ENCODE peak calls at places on chromosomes 16 and 17, in six cellular contexts. M, V, P, L, O and Q are unnamed samples.

GRCh38 chr16:57477531-57478202 is 8.6 kb downstream of the DOK4 start:
- DNase-seq in L (peak), P (no peak), M (no peak), O (no peak), V (no peak), Q (no peak)

GRCh38 chr16:55233464-55233863 is 90.5 kb upstream of the IRX6 start:
- DNase-seq in V (no peak), P (no peak), M (no peak), O (no peak), L (no peak), Q (no peak)

GRCh38 chr17:66904760-66905637 is 59.5 kb upstream of the CACNG4 start:
- DNase-seq in P (no peak), M (no peak), O (peak), L (no peak), V (peak), Q (peak)

GRCh38 chr17:52376137-52376536 is 217.6 kb upstream of the CA10 start:
- DNase-seq in P (no peak), O (no peak), M (no peak), L (peak), V (no peak), Q (no peak)

GRCh38 chr17:12744298-12744697 is 45.0 kb upstream of the ARHGAP44 start:
- DNase-seq in V (peak), P (no peak), M (no peak), L (no peak), O (no peak), Q (no peak)

GRCh38 chr17:77466140-77466539 is 325.4 kb downstream of the SEC14L1 start:
- DNase-seq in V (no peak), M (no peak), L (peak), P (peak), O (no peak), Q (no peak)

GRCh38 chr16:57519796-57520360 is 16.5 kb downstream of the CCDC102A start:
- DNase-seq in L (peak), O (peak), V (peak), M (peak), P (peak), Q (peak)

GRCh38 chr17:63274156-63274555 is 171.9 kb downstream of the CYB561 start:
- DNase-seq in L (no peak), M (peak), V (peak), O (peak), P (no peak), Q (no peak)

GRCh38 chr16:72590179-72590937 is 418.4 kb upstream of the PMFBP1 start:
- DNase-seq in M (no peak), P (peak), O (no peak), V (no peak), L (no peak), Q (no peak)

GRCh38 chr17:50151937-50152547 is 1.6 kb upstream of the PPP1R9B start:
- DNase-seq in L (peak), P (peak), M (peak), O (peak), V (peak), Q (peak)

GRCh38 chr16:28982418-28982817 is 2.4 kb upstream of the LAT start:
- DNase-seq in P (no peak), V (no peak), L (no peak), O (no peak), M (no peak), Q (no peak)

GRCh38 chr17:65678534-65678933 is 117.1 kb upstream of the AXIN2 start:
- DNase-seq in O (no peak), L (no peak), M (no peak), P (no peak), V (peak), Q (no peak)

GRCh38 chr17:80961516-80961915 is 30.1 kb upstream of the CHMP6 start:
- DNase-seq in O (no peak), M (no peak), P (no peak), L (no peak), V (no peak), Q (no peak)

GRCh38 chr16:10009691-10010090 is 172.5 kb downstream of the GRIN2A start:
- DNase-seq in V (no peak), M (no peak), L (no peak), O (no peak), P (peak), Q (peak)

GRCh38 chr17:20096430-20096829 is 87.3 kb downstream of the SPECC1 start:
- DNase-seq in V (no peak), M (no peak), P (no peak), O (no peak), L (no peak), Q (no peak)

GRCh38 chr17:57292086-57292485 is 35.8 kb downstream of the MSI2 start:
- DNase-seq in P (no peak), V (no peak), M (no peak), L (no peak), O (no peak), Q (no peak)

GRCh38 chr17:21213491-21214014 is 408 bp downstream of the TMEM11 start:
- DNase-seq in V (peak), O (no peak), M (no peak), L (peak), P (peak), Q (peak)

GRCh38 chr17:44828919-44829557 is 1.0 kb downstream of the GJC1 start:
- DNase-seq in L (no peak), V (no peak), P (no peak), M (no peak), O (peak), Q (no peak)
- TF ChIP-seq EZH2 in L (no peak), V (no peak), P (no peak), M (no peak), O (no peak), Q (no peak)

GRCh38 chr16:88461291-88462269 is 8.5 kb downstream of the ZFPM1 start:
- DNase-seq in P (no peak), V (no peak), L (peak), O (no peak), M (no peak), Q (peak)
- TF ChIP-seq EZH2phosphoT487 in P (no peak), V (no peak), L (no peak), O (no peak), M (no peak), Q (no peak)

GRCh38 chr16:86649875-86650274 is 71.5 kb downstream of the FOXL1 start:
- DNase-seq in V (no peak), M (no peak), L (no peak), P (no peak), O (no peak), Q (no peak)

GRCh38 chr16:86651013-86651627 is 72.8 kb downstream of the FOXL1 start:
- DNase-seq in O (no peak), M (no peak), P (no peak), L (no peak), V (no peak), Q (no peak)

GRCh38 chr16:86651823-86652222 is 73.5 kb downstream of the FOXL1 start:
- DNase-seq in L (no peak), P (no peak), V (no peak), M (no peak), O (no peak), Q (no peak)

GRCh38 chr16:86657972-86658371 is 79.6 kb downstream of the FOXL1 start:
- DNase-seq in P (no peak), L (no peak), O (no peak), M (no peak), V (no peak), Q (no peak)

GRCh38 chr16:86653289-86654006 is 75.1 kb downstream of the FOXL1 start:
- DNase-seq in L (no peak), P (no peak), M (no peak), O (no peak), V (peak), Q (no peak)
- TF ChIP-seq EZH2 in L (no peak), P (no peak), M (no peak), O (no peak), V (no peak), Q (no peak)

GRCh38 chr17:2690165-2691068 is 21.1 kb downstream of the CLUH start:
- DNase-seq in L (no peak), O (no peak), M (no peak), V (no peak), P (no peak), Q (peak)

GRCh38 chr17:2689411-2690164 is 22.0 kb downstream of the CLUH start:
- DNase-seq in O (no peak), P (no peak), M (no peak), V (no peak), L (no peak), Q (peak)

GRCh38 chr17:2691069-2691871 is 20.3 kb downstream of the CLUH start:
- DNase-seq in O (no peak), P (no peak), L (no peak), M (no peak), V (no peak), Q (no peak)

GRCh38 chr17:2687074-2687418 is 24.5 kb downstream of the CLUH start:
- DNase-seq in M (no peak), O (no peak), P (no peak), L (no peak), V (no peak), Q (no peak)

DNA sequence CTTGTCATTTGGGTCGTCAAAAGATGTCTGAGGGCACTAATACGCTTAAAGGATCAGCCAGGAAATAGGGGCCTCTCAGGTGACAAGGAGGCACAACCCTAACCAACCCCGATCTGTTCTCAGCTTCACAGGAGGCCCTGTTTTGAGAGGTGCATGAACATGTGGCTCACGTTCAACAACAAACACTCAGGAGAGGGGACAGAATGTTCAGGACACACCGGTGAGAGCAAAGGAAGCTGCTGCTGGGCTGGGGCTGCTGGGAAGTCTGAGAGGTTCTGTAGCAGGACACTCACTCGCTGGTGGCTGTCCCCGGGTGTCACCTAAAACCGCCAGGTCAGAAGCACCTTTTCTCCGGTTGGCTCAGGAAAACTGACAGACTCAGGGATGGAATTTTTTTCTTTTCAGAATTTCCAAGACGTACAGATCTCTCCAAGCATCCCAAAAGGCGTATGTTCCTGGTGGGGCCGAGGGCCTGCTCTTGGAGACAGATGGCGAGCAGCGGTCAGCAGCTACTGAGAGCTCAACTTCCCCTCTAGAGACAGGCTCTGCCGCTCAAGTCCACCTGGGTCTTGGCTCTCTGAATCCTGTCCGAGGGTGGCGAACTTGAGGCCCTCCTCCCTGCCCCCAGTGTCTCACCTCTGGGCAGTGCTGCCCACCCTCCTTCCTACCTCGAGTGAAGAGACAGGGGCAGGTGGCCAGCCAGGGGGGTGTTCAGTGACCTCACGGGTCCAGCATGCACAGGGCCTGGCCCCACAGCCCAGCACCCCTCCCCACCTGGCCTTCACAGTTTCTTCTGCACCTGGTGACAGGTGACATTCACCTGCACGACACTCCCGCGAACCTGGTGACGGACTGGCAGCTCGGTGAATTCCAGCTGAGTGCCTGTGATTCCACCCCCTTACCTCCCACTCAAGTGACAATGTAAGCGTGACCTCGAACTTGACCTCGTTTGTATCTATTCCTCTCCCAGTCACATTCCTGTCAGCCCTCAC is 22.9 kb downstream of the CLUH start:
- DNase-seq in L (no peak), M (no peak), V (no peak), O (peak), P (no peak), Q (peak)
- TF ChIP-seq EZH2phosphoT487 in L (no peak), M (no peak), V (no peak), O (no peak), P (no peak), Q (no peak)

GRCh38 chr16:67423634-67424575 is 7.0 kb upstream of the HSD11B2 start:
- DNase-seq in P (no peak), L (peak), M (no peak), O (no peak), V (no peak), Q (no peak)

GRCh38 chr16:67426950-67427349 is 4.0 kb upstream of the HSD11B2 start:
- DNase-seq in P (no peak), O (no peak), L (no peak), V (no peak), M (no peak), Q (no peak)

GRCh38 chr16:67425581-67425980 is 5.3 kb upstream of the HSD11B2 start:
- DNase-seq in L (no peak), V (no peak), O (no peak), P (no peak), M (no peak), Q (no peak)

GRCh38 chr16:67425046-67425445 is 5.9 kb upstream of the HSD11B2 start:
- DNase-seq in M (no peak), O (no peak), P (no peak), L (no peak), V (no peak), Q (no peak)

DNA sequence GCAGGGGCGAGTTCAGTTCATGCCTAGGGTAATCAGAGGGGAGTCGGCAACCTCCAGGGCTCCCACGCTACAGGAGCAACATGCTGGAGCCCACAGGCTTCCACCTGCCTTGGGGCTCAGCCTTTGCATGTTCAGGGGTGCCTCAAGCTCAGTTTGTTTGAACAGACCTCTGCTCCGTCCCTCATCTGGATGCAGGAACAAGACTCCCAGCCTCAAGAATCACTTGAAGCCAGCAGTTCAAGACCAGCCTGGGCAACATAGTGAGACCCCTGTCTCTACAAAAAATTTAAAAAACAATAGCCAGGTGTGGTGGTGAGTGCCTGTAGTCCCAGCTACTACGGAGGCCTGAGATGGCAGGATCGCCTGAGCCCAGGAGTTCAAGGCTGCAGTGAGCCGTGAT is 4.9 kb upstream of the HSD11B2 start:
- DNase-seq in L (no peak), O (no peak), P (no peak), M (no peak), V (no peak), Q (no peak)
- TF ChIP-seq EZH2 in L (no peak), O (no peak), P (no peak), M (no peak), V (no peak), Q (no peak)

GRCh38 chr16:70789231-70789926 is 11.6 kb downstream of the VAC14 start:
- DNase-seq in M (no peak), O (no peak), P (no peak), V (peak), L (no peak), Q (peak)

GRCh38 chr16:70789927-70790447 is 11.0 kb downstream of the VAC14 start:
- DNase-seq in V (no peak), L (no peak), P (no peak), O (no peak), M (no peak), Q (no peak)

GRCh38 chr16:70790815-70791214 is 10.1 kb downstream of the VAC14 start:
- DNase-seq in M (no peak), V (no peak), O (no peak), P (no peak), L (peak), Q (no peak)

GRCh38 chr16:70786020-70786419 is 14.9 kb downstream of the VAC14 start:
- DNase-seq in L (no peak), V (no peak), O (no peak), P (no peak), M (no peak), Q (no peak)

DNA sequence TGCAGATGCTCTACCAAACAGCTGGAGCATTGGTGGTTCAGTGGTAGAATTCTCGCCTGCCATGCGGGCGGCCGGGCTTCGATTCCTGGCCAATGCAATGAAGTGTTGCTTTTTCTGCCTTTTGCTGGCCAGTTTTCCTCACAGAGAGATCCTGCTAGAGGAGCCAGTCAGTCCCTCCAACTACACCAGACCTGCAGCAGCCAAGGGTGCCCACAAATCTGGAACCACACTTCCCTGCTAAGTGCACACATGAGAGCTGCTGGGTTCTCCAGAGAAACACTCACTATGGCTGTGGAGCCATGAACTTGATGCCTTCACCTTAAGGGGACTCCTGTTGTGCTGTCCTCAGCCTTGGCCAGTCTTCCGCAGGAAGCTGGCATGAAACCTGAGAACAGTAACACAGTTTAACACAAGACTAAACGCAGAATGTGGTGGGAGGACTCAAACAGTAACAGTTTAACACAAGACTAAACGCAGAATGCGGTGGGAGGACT is 12.2 kb downstream of the VAC14 start:
- DNase-seq in P (no peak), V (peak), O (no peak), M (no peak), L (no peak), Q (no peak)
- TF ChIP-seq EZH2phosphoT487 in P (no peak), V (no peak), O (no peak), M (no peak), L (no peak), Q (no peak)

GRCh38 chr17:33291248-33292183 is 1.6 kb downstream of the ASIC2 start:
- DNase-seq in O (no peak), V (peak), L (peak), P (no peak), M (no peak), Q (peak)
- TF ChIP-seq EZH2 in O (no peak), V (peak), L (peak), P (no peak), M (no peak), Q (peak)

GRCh38 chr17:72400488-72400827 is 279.6 kb downstream of the SOX9 start:
- DNase-seq in V (no peak), M (no peak), L (no peak), O (no peak), P (no peak), Q (no peak)

GRCh38 chr17:72399608-72400487 is 279.0 kb downstream of the SOX9 start:
- DNase-seq in O (peak), P (no peak), V (no peak), L (no peak), M (no peak), Q (peak)

GRCh38 chr17:72397687-72398086 is 276.9 kb downstream of the SOX9 start:
- DNase-seq in M (no peak), P (no peak), L (no peak), O (peak), V (peak), Q (no peak)

GRCh38 chr17:72400863-72401262 is 280.0 kb downstream of the SOX9 start:
- DNase-seq in O (no peak), V (no peak), P (no peak), L (no peak), M (no peak), Q (no peak)

GRCh38 chr17:72399023-72399607 is 278.3 kb downstream of the SOX9 start:
- DNase-seq in L (no peak), V (no peak), P (no peak), O (no peak), M (no peak), Q (no peak)
- TF ChIP-seq EZH2phosphoT487 in L (no peak), V (no peak), P (no peak), O (no peak), M (no peak), Q (no peak)

DNA sequence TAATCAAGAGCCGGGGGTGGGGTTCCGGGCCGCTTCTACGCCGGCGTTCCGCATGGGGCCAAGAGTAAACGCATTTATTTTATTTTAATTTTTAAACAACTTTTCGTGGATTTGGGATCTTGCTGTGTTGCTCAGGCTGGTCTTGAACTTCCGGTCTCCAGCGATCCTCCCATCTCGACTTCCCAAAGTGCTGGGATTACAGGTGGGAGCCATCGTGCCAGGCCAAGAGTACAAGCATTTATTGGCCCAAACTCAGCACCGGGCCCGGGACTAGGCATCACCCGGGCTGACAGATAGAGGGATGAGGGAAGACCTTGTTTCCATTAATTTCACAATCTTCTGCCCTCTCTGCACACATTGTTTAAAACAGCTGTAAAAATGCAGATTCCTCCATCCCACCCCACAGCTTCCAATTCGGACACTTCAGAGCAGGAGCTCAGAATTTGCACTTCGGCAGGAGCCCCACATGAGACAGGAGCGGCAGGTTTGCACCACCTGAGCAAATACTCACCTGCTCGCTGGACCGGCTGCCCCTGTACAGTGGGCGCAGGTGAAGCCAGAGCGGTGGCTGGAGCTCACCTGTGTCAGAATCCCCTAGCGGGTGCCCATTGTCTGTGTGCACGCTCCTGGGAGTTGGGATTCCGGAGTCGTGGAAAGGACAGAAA is 663 bp upstream of the GINS2 start:
- DNase-seq in M (no peak), V (peak), O (peak), L (no peak), P (no peak), Q (no peak)
- TF ChIP-seq EZH2 in M (no peak), V (no peak), O (no peak), L (no peak), P (no peak), Q (no peak)